ENCODE peak calls at places on chromosome 1, in six cellular contexts. B, H, Y, V, L and P are unnamed samples.

GRCh38 chr1:60296794-60297193 is 223.2 kb upstream of the C1orf87 start:
- DNase-seq in Y (no peak), L (no peak), B (no peak), V (no peak), H (no peak), P (no peak)

GRCh38 chr1:244052011-244052727 is 1.1 kb downstream of the ZBTB18 start:
- DNase-seq in B (no peak), H (no peak), V (no peak), L (no peak), Y (no peak), P (no peak)

GRCh38 chr1:93324486-93325464 is 20.9 kb upstream of the DR1 start:
- DNase-seq in H (no peak), V (no peak), Y (no peak), B (no peak), L (no peak), P (no peak)

GRCh38 chr1:21318714-21319159 is 28.5 kb upstream of the ECE1 start:
- DNase-seq in Y (peak), H (peak), V (peak), L (no peak), B (no peak), P (no peak)

GRCh38 chr1:182842265-182842664 is 3.1 kb downstream of the DHX9 start:
- DNase-seq in B (no peak), Y (no peak), L (no peak), H (no peak), V (no peak), P (no peak)

GRCh38 chr1:173580081-173580480 is 22.8 kb downstream of the SLC9C2 start:
- DNase-seq in B (no peak), H (no peak), V (no peak), Y (no peak), L (no peak), P (no peak)

GRCh38 chr1:218346391-218347204 is 1.5 kb downstream of the TGFB2 start:
- DNase-seq in V (peak), H (no peak), B (no peak), Y (no peak), L (no peak), P (no peak)

GRCh38 chr1:151611288-151611790 is 511 bp upstream of the SNX27 start:
- DNase-seq in Y (peak), H (no peak), V (no peak), B (no peak), L (no peak), P (no peak)

GRCh38 chr1:116819081-116819480 is 64.9 kb downstream of the CD2 start:
- DNase-seq in V (no peak), L (no peak), H (no peak), B (no peak), Y (no peak), P (no peak)

DNA sequence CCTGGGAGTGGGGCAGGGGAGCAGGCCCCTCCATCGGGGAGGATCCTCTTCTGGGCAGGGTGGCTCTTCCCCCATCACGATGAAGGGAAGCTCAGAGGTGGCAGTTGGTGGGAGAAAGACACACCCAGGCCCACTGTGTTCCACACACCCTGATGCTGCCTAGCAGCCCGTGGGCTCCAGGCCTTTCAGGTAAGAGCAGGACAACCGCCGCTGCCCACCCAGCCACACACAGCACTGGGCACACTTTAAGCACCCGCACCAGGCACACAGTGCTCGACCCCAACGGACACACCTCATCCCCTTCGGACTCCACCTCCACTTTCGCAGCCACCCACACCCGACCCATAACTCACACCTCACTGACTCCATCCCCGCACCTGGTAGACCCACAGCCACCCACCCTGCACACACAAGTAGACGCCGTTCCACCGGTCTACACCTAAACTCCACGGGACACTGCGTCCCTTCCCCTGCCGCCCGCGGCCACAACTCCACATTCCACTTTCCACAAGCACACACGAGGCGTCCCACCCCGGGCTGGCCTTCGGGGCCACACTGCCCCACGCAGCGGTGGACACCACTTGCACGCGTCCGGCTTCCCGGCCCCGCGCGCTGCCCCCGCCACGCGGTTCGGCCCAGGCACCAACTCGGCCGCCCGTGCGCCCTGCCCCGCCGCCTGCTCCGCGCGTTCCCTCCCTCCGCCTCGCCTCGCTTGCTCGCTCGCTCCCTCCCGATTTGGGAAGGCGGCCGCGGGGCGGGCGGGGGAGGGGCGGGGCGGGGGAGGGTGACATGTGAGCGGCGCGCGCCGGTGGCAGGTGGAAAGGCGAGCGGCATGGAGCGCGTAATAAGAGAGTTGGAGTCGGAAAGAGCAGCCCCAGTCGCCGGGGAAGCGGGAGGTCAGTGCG is at the start of gene KCNQ4:
- DNase-seq in Y (peak), H (peak), V (peak), L (no peak), B (no peak), P (peak)
- TF ChIP-seq POLR2A in Y (no peak), H (no peak), V (no peak), L (no peak), B (no peak), P (no peak)

DNA sequence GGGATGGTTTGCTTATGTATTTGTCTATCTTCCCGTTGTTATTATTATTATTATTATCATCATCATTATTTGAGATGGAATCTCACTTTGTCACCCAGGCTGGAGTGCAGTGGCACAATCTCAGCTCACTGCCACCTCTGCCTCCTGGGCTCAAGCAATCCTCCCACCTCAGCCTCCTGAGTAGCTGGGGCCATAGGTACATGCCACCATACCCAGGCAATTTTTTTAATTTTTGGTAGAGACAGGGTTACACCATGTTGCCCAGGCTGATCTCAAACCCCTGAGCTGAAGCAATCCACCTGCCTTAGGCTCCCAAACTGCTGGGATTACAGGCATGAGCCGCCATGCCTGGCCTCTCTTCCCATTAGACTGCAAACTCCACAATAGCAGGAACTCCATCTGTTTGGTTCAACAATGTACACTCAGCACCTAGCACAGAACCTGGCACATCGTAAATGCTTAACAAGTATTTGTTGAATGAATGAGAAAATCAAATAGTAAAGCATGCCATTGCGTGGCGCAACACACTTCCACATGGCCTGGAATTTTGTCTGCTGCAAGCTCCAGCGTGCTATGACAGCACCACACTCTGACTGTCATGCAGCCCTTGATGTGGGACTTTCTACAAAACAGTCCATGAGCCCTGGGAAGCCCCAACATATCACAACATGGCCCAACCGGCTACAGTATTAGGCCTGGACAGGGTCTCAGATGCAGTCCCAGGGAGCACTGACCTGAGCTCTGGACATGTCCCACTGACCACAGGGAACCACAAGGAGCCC is 3.8 kb upstream of the TINAGL1 start:
- DNase-seq in H (no peak), V (no peak), L (no peak), B (no peak), Y (no peak), P (no peak)
- TF ChIP-seq POLR2A in H (no peak), V (no peak), L (no peak), B (no peak), Y (no peak), P (no peak)

GRCh38 chr1:65606426-65606825 is 186.0 kb downstream of the LEPR start:
- DNase-seq in B (no peak), Y (no peak), L (no peak), V (no peak), H (no peak), P (no peak)
- TF ChIP-seq POLR2A in B (no peak), Y (no peak), L (no peak), V (no peak), H (no peak), P (no peak)

GRCh38 chr1:241136401-241136800 is 220.6 kb downstream of the RGS7 start:
- DNase-seq in V (no peak), H (no peak), L (no peak), Y (no peak), B (no peak), P (no peak)

GRCh38 chr1:241129207-241129960 is 227.6 kb downstream of the RGS7 start:
- DNase-seq in L (no peak), B (no peak), H (no peak), V (no peak), Y (no peak), P (no peak)

GRCh38 chr1:241125297-241125696 is 231.7 kb downstream of the RGS7 start:
- DNase-seq in Y (no peak), L (no peak), H (no peak), V (no peak), B (no peak), P (no peak)

DNA sequence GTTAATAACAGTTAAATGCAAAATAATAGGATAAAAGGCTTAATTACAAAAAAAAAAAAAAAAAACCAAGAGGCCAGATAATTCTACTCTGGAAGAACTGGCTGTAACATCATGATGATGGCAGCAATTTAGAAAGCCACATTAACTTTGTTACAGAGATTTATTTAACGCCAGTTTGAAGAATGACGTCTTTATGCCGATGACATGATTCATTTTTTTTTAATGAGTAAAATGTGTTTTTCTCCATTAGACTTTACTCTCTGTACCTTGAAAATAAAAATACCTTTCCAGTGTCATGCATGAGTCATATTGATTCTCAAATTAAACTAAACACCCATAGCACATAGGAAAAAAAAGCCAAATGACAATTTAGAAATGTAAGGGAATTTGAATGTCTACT is 226.1 kb downstream of the RGS7 start:
- DNase-seq in L (no peak), V (no peak), B (no peak), H (no peak), Y (no peak), P (no peak)
- TF ChIP-seq POLR2A in L (no peak), V (no peak), B (no peak), H (no peak), Y (no peak), P (no peak)